ENCODE peak calls at places on chromosome 19, in five cellular contexts. L is colonic mucosa; D is NCI-H187; M is natural killer cell treated with Interleukin-12 subunit alpha and Interleukin-12 subunit beta and Interleukin-15 and Interleukin-18, amount 100 ng/mL, for 72 hours; Z is neural crest cell. V is an unnamed sample.

GRCh38 chr19:30669329-30670010 is 297.3 kb downstream of the ZNF536 start:
- DNase-seq in L (peak; percentile 49), D (no peak), M (no peak), Z (peak; percentile 84), V (no peak)

GRCh38 chr19:44745386-44745831 is 3.1 kb upstream of the BCL3 start:
- DNase-seq in L (peak; percentile 89), D (no peak), M (no peak), Z (no peak), V (no peak)

GRCh38 chr19:19215792-19216191 is 4.0 kb downstream of the NCAN start:
- DNase-seq in L (no peak), D (no peak), M (no peak), Z (no peak), V (no peak)

GRCh38 chr19:55133639-55134444 is 15.2 kb downstream of the TNNT1 start:
- DNase-seq in L (no peak), D (no peak), M (peak; percentile 25), Z (no peak), V (no peak)

GRCh38 chr19:46951236-46951986 is 68.2 kb upstream of the NPAS1 start:
- DNase-seq in L (peak; percentile 90), D (no peak), M (no peak), Z (no peak), V (peak; percentile 75)

GRCh38 chr19:58007285-58007684 is 4.7 kb upstream of the ZNF606 start:
- DNase-seq in L (no peak), D (no peak), M (no peak), Z (no peak), V (no peak)

GRCh38 chr19:1631557-1632100 is 20.8 kb downstream of the TCF3 start:
- DNase-seq in L (no peak), D (no peak), M (no peak), Z (no peak), V (no peak)

GRCh38 chr19:12567951-12568350 is 16.7 kb upstream of the ZNF564 start:
- DNase-seq in L (no peak), D (no peak), M (no peak), Z (no peak), V (no peak)

GRCh38 chr19:47674548-47674947 is 38.7 kb upstream of the EHD2 start:
- DNase-seq in L (no peak), D (no peak), M (no peak), Z (no peak), V (no peak)

GRCh38 chr19:17830567-17831418 is 9.5 kb upstream of the INSL3 start:
- DNase-seq in L (peak; percentile 92), D (peak; percentile 48), M (no peak), Z (peak; percentile 62), V (peak; percentile 39)

GRCh38 chr19:12564016-12564664 is 12.9 kb upstream of the ZNF564 start:
- DNase-seq in L (peak; percentile 95), D (peak; percentile 62), M (peak; percentile 87), Z (peak; percentile 98), V (peak; percentile 78)

GRCh38 chr19:18607222-18608101 is 863 bp upstream of the CRLF1 start:
- DNase-seq in L (no peak), D (no peak), M (no peak), Z (no peak), V (no peak)

GRCh38 chr19:38266070-38266469 is 1.7 kb downstream of the SPINT2 start:
- DNase-seq in L (peak; percentile 39), D (no peak), M (no peak), Z (no peak), V (no peak)

GRCh38 chr19:30419581-30420180 is 47.5 kb downstream of the ZNF536 start:
- DNase-seq in L (no peak), D (no peak), M (no peak), Z (no peak), V (peak; percentile 4)

GRCh38 chr19:33405491-33406461 is 32.3 kb downstream of the CEBPG start:
- DNase-seq in L (no peak), D (no peak), M (no peak), Z (no peak), V (no peak)

GRCh38 chr19:9009431-9009830 is 778 bp downstream of the MUC16 start:
- DNase-seq in L (no peak), D (no peak), M (no peak), Z (no peak), V (no peak)

GRCh38 chr19:35935911-35936737 is at the start of gene LRFN3:
- DNase-seq in L (peak; percentile 83), D (peak; percentile 63), M (no peak), Z (peak; percentile 66), V (peak; percentile 17)

GRCh38 chr19:43467730-43468129 is 2.3 kb upstream of the LYPD3 start:
- DNase-seq in L (no peak), D (no peak), M (no peak), Z (no peak), V (no peak)

GRCh38 chr19:48468806-48469055 is 438 bp upstream of the CYTH2 start:
- DNase-seq in L (no peak), D (no peak), M (no peak), Z (no peak), V (no peak)

GRCh38 chr19:31513841-31514240 is 164.6 kb upstream of the TSHZ3 start:
- DNase-seq in L (no peak), D (no peak), M (no peak), Z (no peak), V (no peak)

GRCh38 chr19:10112895-10113591 is 1.6 kb downstream of the P2RY11 start:
- DNase-seq in L (peak; percentile 69), D (no peak), M (no peak), Z (peak; percentile 47), V (no peak)

GRCh38 chr19:5130371-5131030 is 161.6 kb downstream of the KDM4B start:
- DNase-seq in L (no peak), D (no peak), M (no peak), Z (no peak), V (no peak)

GRCh38 chr19:39372047-39372802 is 18.7 kb downstream of the PAF1 start:
- DNase-seq in L (peak; percentile 64), D (no peak), M (no peak), Z (no peak), V (no peak)

GRCh38 chr19:38270587-38271167 is 6.3 kb downstream of the SPINT2 start:
- DNase-seq in L (no peak), D (no peak), M (no peak), Z (no peak), V (peak; percentile 10)

GRCh38 chr19:58218899-58219298 is 9.8 kb upstream of the ZNF544 start:
- DNase-seq in L (no peak), D (no peak), M (no peak), Z (no peak), V (no peak)

GRCh38 chr19:17775245-17775927 is 19.6 kb upstream of the B3GNT3 start:
- DNase-seq in L (peak; percentile 62), D (no peak), M (no peak), Z (peak; percentile 81), V (no peak)

GRCh38 chr19:6773323-6773931 is 919 bp downstream of the VAV1 start:
- DNase-seq in L (peak; percentile 52), D (no peak), M (peak; percentile 70), Z (no peak), V (no peak)

GRCh38 chr19:33310606-33311325 is 8.4 kb upstream of the CEBPA start:
- DNase-seq in L (peak; percentile 71), D (no peak), M (no peak), Z (no peak), V (no peak)

GRCh38 chr19:51127755-51128154 is 3.0 kb downstream of the SIGLEC9 start:
- DNase-seq in L (no peak), D (no peak), M (peak; percentile 52), Z (no peak), V (no peak)

GRCh38 chr19:48565090-48565489 is 13.1 kb downstream of the SULT2B1 start:
- DNase-seq in L (no peak), D (no peak), M (no peak), Z (no peak), V (no peak)

V was measured in kidney glomerular epithelial cell.